ENCODE peak calls at places on chromosomes 2 and 18, in four cellular contexts. X, L, Y and C are unnamed samples. For H3K27me3, the result is how much of the 10 kb centered on the place peaks cover.

GRCh38 chr2:28364611-28365010 is 28.0 kb upstream of the FOSL2 start:
- DNase-seq in Y (no peak), X (no peak), L (no peak), C (no peak)

GRCh38 chr18:63508634-63509033 is 31.9 kb downstream of the SERPINB5 start:
- DNase-seq in X (no peak), Y (no peak), L (no peak), C (no peak)

GRCh38 chr2:168182850-168183249 is 64.5 kb downstream of the STK39 start:
- DNase-seq in L (no peak), X (no peak), Y (no peak), C (no peak)

GRCh38 chr2:217662984-217663602 is 339.7 kb downstream of the TNS1 start:
- DNase-seq in L (no peak), Y (no peak), X (no peak), C (no peak)

GRCh38 chr2:127674241-127675209 is 805 bp downstream of the LIMS2 start:
- DNase-seq in L (no peak), Y (no peak), X (no peak), C (no peak)

GRCh38 chr2:173079968-173080860 is 4.6 kb downstream of the MAP3K20 start:
- DNase-seq in L (peak), X (no peak), Y (no peak), C (peak)

GRCh38 chr2:119316066-119316465 is 50.6 kb downstream of the C2orf76 start:
- DNase-seq in Y (no peak), L (no peak), X (no peak), C (no peak)

GRCh38 chr2:37631698-37632097 is 39.7 kb downstream of the CDC42EP3 start:
- DNase-seq in X (no peak), Y (no peak), L (no peak), C (no peak)

GRCh38 chr2:148487439-148487838 is 157.1 kb upstream of the EPC2 start:
- DNase-seq in Y (no peak), L (no peak), X (no peak), C (no peak)

GRCh38 chr18:63457987-63458386 is 18.8 kb upstream of the SERPINB5 start:
- DNase-seq in X (no peak), Y (no peak), L (no peak), C (no peak)

GRCh38 chr18:45014047-45014501 is 333.4 kb downstream of the SETBP1 start:
- DNase-seq in X (no peak), L (peak), Y (no peak), C (peak)

GRCh38 chr2:222668755-222669154 is 2.7 kb upstream of the MOGAT1 start:
- DNase-seq in L (no peak), Y (no peak), X (no peak), C (no peak)

GRCh38 chr2:25479761-25480160 is 138.0 kb upstream of the DNMT3A start:
- DNase-seq in Y (no peak), X (no peak), L (no peak), C (no peak)

GRCh38 chr2:107263596-107264090 is 377.7 kb upstream of the ST6GAL2 start:
- DNase-seq in L (no peak), X (no peak), Y (no peak), C (no peak)

GRCh38 chr2:233336541-233336940 is 17.8 kb upstream of the DGKD start:
- DNase-seq in Y (no peak), X (no peak), L (no peak), C (no peak)

GRCh38 chr2:132276571-132276981 is 114.8 kb upstream of the ANKRD30BL start:
- DNase-seq in L (no peak), Y (no peak), X (no peak), C (no peak)

GRCh38 chr2:161237397-161238263 is 70.6 kb upstream of the PSMD14 start:
- DNase-seq in Y (no peak), L (no peak), X (no peak), C (peak)

GRCh38 chr18:48879008-48879431 is 71.7 kb downstream of the SMAD7 start:
- DNase-seq in X (no peak), L (no peak), Y (no peak), C (no peak)

GRCh38 chr2:3130889-3131635 is 246.6 kb downstream of the EIPR1 start:
- DNase-seq in X (no peak), L (no peak), Y (no peak), C (no peak)

GRCh38 chr2:102488063-102488462 is 15.0 kb downstream of the SLC9A4 start:
- DNase-seq in L (peak), Y (no peak), X (no peak), C (peak)

GRCh38 chr2:138831691-138832090 is 51.5 kb upstream of the NXPH2 start:
- DNase-seq in X (no peak), L (no peak), Y (no peak), C (no peak)

GRCh38 chr18:48831802-48832201 is 119.0 kb downstream of the SMAD7 start:
- DNase-seq in L (no peak), Y (no peak), X (no peak), C (no peak)

GRCh38 chr18:35153609-35154273 is 87.1 kb upstream of the ZNF397 start:
- DNase-seq in X (peak), L (no peak), Y (no peak), C (no peak)

GRCh38 chr2:171004363-171004762 is 75.3 kb downstream of the GORASP2 start:
- DNase-seq in L (no peak), Y (no peak), X (no peak), C (no peak)

GRCh38 chr18:76687271-76688006 is 134.9 kb upstream of the ZNF236 start:
- DNase-seq in Y (no peak), L (no peak), X (no peak), C (no peak)

GRCh38 chr2:169676357-169676756 is 17.8 kb downstream of the CFAP210 start:
- DNase-seq in X (no peak), L (no peak), Y (no peak), C (no peak)
- TF ChIP-seq CTCF in X (no peak), L (no peak), Y (no peak), C (peak)

DNA sequence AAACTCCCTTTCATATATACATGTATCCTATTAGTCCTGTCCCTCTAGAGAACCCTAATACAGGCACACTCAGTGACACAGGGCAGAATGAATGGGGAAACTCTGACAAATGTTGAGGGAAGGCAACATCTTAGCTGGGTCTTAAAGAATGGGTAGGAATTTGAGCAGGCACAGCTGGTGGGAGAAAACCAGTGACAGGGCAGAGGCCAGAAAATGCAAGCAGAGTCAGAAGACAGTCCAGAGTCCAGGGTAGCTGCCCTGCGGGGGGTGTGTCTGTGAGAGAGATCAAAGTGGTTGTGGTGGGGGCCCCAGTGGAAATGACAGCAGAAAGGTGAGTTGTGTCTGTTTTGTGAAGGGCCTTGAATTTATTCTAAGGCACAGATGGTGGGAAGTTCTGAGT is 108.3 kb upstream of the CD302 start:
- DNase-seq in Y (no peak), X (no peak), L (no peak), C (no peak)
- H3K27me3 ChIP-seq in Y (under half), X (under half), L (under half), C (under half)

GRCh38 chr2:142877265-142877756 is at the start of gene KYNU:
- DNase-seq in X (no peak), Y (peak), L (no peak), C (no peak)

GRCh38 chr2:142881619-142882018 is 4.2 kb downstream of the KYNU start:
- DNase-seq in X (no peak), L (no peak), Y (no peak), C (no peak)

GRCh38 chr2:142878061-142878741 is 737 bp downstream of the KYNU start:
- DNase-seq in L (no peak), X (no peak), Y (no peak), C (no peak)

GRCh38 chr2:142880275-142880674 is 2.8 kb downstream of the KYNU start:
- DNase-seq in X (no peak), L (no peak), Y (no peak), C (peak)

DNA sequence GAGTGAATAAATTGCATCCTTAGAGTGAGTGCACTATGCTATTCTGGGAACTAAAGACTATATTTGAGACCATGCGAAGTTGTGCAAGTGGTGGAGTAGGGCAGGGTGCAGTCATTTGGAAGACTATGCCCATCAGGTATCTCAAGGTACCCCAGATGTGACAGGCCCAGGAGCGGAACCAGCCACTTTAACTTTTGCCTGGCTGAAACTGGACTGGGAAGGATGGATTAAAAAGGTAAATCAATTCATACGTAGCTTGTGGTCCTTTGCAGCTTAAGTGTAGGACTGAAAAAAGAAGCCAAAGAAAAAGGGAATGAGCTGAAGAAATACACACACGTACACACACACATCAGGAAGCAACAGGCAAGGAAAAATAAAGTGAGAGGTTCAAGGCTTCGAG is 1.7 kb downstream of the KYNU start:
- DNase-seq in X (no peak), Y (no peak), L (no peak), C (no peak)
- H3K4me3 ChIP-seq in X (no peak), Y (no peak), L (no peak), C (no peak)

GRCh38 chr2:88885679-88886402 is 194.4 kb downstream of the RPIA start:
- DNase-seq in X (no peak), Y (no peak), L (no peak), C (no peak)

GRCh38 chr2:88885275-88885674 is 193.8 kb downstream of the RPIA start:
- DNase-seq in X (no peak), Y (no peak), L (no peak), C (no peak)

GRCh38 chr2:88875749-88876148 is 184.3 kb downstream of the RPIA start:
- DNase-seq in L (no peak), X (no peak), Y (no peak), C (no peak)

GRCh38 chr2:88880441-88880953 is 189.0 kb downstream of the RPIA start:
- DNase-seq in Y (peak), X (peak), L (no peak), C (no peak)
- TF ChIP-seq CTCF in Y (peak), X (peak), L (peak), C (peak)

GRCh38 chr2:176095421-176095820 is 2.9 kb downstream of the HOXD13 start:
- DNase-seq in X (no peak), L (no peak), Y (no peak), C (no peak)

GRCh38 chr2:176094307-176094706 is 1.8 kb downstream of the HOXD13 start:
- DNase-seq in X (peak), L (no peak), Y (no peak), C (no peak)

GRCh38 chr2:176096986-176097819 is 2.4 kb upstream of the HOXD12 start:
- DNase-seq in Y (peak), X (peak), L (no peak), C (no peak)

GRCh38 chr2:176097820-176098365 is 1.7 kb upstream of the HOXD12 start:
- DNase-seq in Y (no peak), L (no peak), X (no peak), C (no peak)

GRCh38 chr2:176096243-176096985 is 3.2 kb upstream of the HOXD12 start:
- DNase-seq in L (no peak), X (peak), Y (no peak), C (no peak)
- H3K27me3 ChIP-seq in L (half or more), X (under half), Y (half or more), C (under half)

DNA sequence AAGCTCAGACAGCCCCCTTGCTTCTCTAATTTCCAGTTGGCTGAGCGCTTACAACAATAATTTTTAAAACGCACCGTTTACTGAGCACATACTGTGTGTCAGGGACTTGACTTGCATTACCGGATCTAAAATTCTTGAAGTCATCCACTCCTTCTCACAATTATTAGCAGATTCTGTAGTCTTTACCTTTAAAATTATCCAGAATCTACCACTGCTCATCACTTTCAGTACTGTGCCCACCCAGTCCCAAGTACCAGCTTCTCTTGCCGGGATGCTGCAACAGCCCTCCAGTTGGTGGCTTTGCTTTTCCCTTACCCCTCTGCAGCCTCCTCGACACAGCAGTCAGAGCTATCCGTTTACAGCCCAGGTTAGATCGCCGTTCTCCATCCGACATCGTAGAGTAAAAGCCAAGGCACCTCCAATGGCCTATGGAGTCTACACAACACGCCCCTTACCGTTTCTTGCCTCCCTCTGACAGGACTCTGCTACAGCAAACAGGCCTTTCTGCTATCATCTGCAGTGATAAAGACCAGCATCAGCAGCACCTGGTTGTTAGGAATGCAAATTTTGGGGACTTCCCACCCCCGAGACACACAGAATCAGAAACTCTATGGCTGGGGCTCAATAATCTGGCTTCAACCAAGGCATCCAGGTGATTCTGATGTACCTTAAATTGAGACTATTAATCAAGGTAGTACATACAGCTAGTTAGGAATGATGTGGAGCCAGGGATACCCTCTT is 75.2 kb upstream of the TSPYL6 start:
- DNase-seq in L (no peak), Y (no peak), X (no peak), C (no peak)
- H3K4me3 ChIP-seq in L (no peak), Y (peak), X (peak), C (peak)

DNA sequence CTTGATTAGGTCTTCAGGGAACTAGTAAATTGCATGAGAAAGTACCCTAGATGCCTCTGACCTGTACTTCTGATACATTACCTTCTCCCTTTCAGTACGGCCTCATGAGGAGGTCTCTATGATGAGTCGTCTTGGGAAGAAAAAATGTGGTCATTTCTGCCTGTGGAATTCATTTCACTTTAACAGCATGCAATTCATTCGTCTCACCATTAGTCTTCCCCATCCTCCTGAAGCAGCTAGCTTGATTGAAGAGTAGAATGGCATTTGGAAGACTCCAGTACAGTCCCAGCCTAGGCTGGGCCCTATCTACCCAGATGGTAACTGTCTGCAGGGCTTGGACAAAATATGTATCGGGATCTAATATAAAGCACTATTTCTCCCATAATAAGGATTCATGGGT is 52.1 kb downstream of the TMX3 start:
- DNase-seq in X (no peak), Y (no peak), L (no peak), C (no peak)
- TF ChIP-seq CTCF in X (no peak), Y (no peak), L (no peak), C (peak)

GRCh38 chr2:174343343-174343637 is 8.5 kb downstream of the SP9 start:
- DNase-seq in L (no peak), Y (no peak), X (no peak), C (no peak)
- H3K27me3 ChIP-seq in L (half or more), Y (under half), X (under half), C (under half)

GRCh38 chr18:9684901-9685738 is 23.0 kb upstream of the RAB31 start:
- DNase-seq in X (peak), Y (no peak), L (no peak), C (peak)
- H3K4me3 ChIP-seq in X (no peak), Y (no peak), L (no peak), C (no peak)